ENCODE peak calls at places on chromosome 11, in ten cellular contexts. N is fibroblast of mammary gland; Y is left lung; E is cardiac muscle cell; Q is AG04450; M is heart left ventricle; A is AG10803; C is right cardiac atrium; X is CD8-positive, alpha-beta memory T cell; I is brain microvascular endothelial cell. U is an unnamed sample.

GRCh38 chr11:102367364-102367763 is 20.4 kb downstream of the BIRC2 start:
- DNase-seq in N (peak), M (no peak), I (no peak), E (no peak), A (peak), C (no peak), Q (no peak), X (no peak), Y (no peak), U (no peak)

GRCh38 chr11:17703951-17704350 is 15.4 kb upstream of the MYOD1 start:
- DNase-seq in E (no peak), Y (no peak), C (no peak), N (peak), X (no peak), M (no peak), I (peak), Q (no peak), A (peak), U (no peak)

GRCh38 chr11:134069996-134070845 is 1.3 kb downstream of the JAM3 start:
- DNase-seq in C (no peak), E (peak), M (no peak), N (no peak), I (no peak), Q (no peak), A (no peak), Y (no peak), X (no peak), U (no peak)

GRCh38 chr11:68503281-68503687 is 42.7 kb downstream of the PPP6R3 start:
- DNase-seq in Y (no peak), M (no peak), E (no peak), A (peak), C (no peak), I (peak), N (peak), X (no peak), Q (no peak), U (no peak)

GRCh38 chr11:35629914-35630313 is 11.7 kb downstream of the FJX1 start:
- DNase-seq in E (no peak), Y (peak), Q (peak), C (no peak), M (no peak), A (peak), N (peak), I (peak), X (no peak), U (peak)

GRCh38 chr11:6530848-6531247 is 33.8 kb downstream of the DNHD1 start:
- DNase-seq in M (no peak), X (no peak), Q (no peak), A (no peak), N (no peak), C (no peak), Y (no peak), E (no peak), I (no peak), U (no peak)

GRCh38 chr11:70153133-70153727 is 49.9 kb upstream of the FADD start:
- DNase-seq in C (no peak), Y (no peak), N (no peak), E (no peak), Q (no peak), I (no peak), X (no peak), M (no peak), A (no peak), U (no peak)

GRCh38 chr11:93861808-93862207 is 11.4 kb upstream of the VSTM5 start:
- DNase-seq in M (peak), N (peak), X (no peak), Q (no peak), I (no peak), C (peak), A (peak), E (no peak), Y (no peak), U (no peak)

GRCh38 chr11:1705121-1706052 is 8.4 kb downstream of the KRTAP5-6 start:
- DNase-seq in C (no peak), X (no peak), Y (no peak), Q (no peak), I (no peak), A (no peak), M (no peak), N (no peak), E (no peak), U (no peak)

GRCh38 chr11:34161812-34162506 is 56.5 kb downstream of the NAT10 start:
- DNase-seq in A (no peak), X (no peak), M (no peak), Y (no peak), E (no peak), Q (no peak), I (peak), N (peak), C (no peak), U (no peak)

GRCh38 chr11:30823119-30823518 is 237.0 kb upstream of the MPPED2 start:
- DNase-seq in M (no peak), N (no peak), C (no peak), I (no peak), Y (no peak), X (no peak), Q (no peak), A (no peak), E (no peak), U (no peak)

GRCh38 chr11:128632151-128632791 is 44.9 kb upstream of the ETS1 start:
- DNase-seq in I (peak), Y (no peak), Q (peak), X (no peak), M (peak), C (peak), A (peak), N (peak), E (peak), U (no peak)

GRCh38 chr11:61972796-61973602 is 5.6 kb upstream of the FTH1 start:
- DNase-seq in N (peak), Q (no peak), I (no peak), A (no peak), X (no peak), E (no peak), Y (peak), M (no peak), C (peak), U (no peak)

GRCh38 chr11:119897576-119897975 is 168.6 kb upstream of the NECTIN1 start:
- DNase-seq in M (no peak), I (no peak), N (no peak), A (no peak), Q (no peak), Y (no peak), X (no peak), C (no peak), E (no peak), U (no peak)

GRCh38 chr11:8871283-8871775 is 39.7 kb upstream of the AKIP1 start:
- DNase-seq in A (peak), N (peak), E (peak), X (no peak), Q (peak), Y (peak), C (peak), I (peak), M (peak), U (peak)

GRCh38 chr11:16862733-16863132 is 124.3 kb downstream of the C11orf58 start:
- DNase-seq in C (no peak), E (no peak), M (no peak), I (no peak), Y (no peak), N (peak), X (no peak), A (peak), Q (no peak), U (no peak)

GRCh38 chr11:119728226-119728626 is 774 bp downstream of the NECTIN1 start:
- DNase-seq in Y (no peak), I (no peak), N (no peak), E (peak), C (no peak), Q (no peak), A (no peak), X (no peak), M (no peak), U (no peak)

GRCh38 chr11:20156280-20156875 is 3.9 kb downstream of the DBX1 start:
- DNase-seq in E (no peak), Q (no peak), X (peak), Y (no peak), M (no peak), A (no peak), N (no peak), C (no peak), I (no peak), U (no peak)

GRCh38 chr11:78044706-78045105 is 19.0 kb upstream of the THRSP start:
- DNase-seq in A (no peak), Y (peak), X (no peak), N (no peak), Q (no peak), E (no peak), C (no peak), I (no peak), M (no peak), U (no peak)

GRCh38 chr11:119029340-119030028 is 1.2 kb downstream of the SLC37A4 start:
- DNase-seq in X (no peak), I (no peak), E (no peak), N (no peak), M (peak), A (no peak), Y (peak), Q (no peak), C (no peak), U (no peak)

GRCh38 chr11:33000181-33000580 is 15.5 kb upstream of the DEPDC7 start:
- DNase-seq in N (peak), E (no peak), Q (peak), I (peak), M (no peak), X (no peak), Y (no peak), C (no peak), A (peak), U (peak)

GRCh38 chr11:5118893-5119292 is 19.3 kb downstream of the OR52A5 start:
- DNase-seq in Q (no peak), N (no peak), X (no peak), M (no peak), I (no peak), C (no peak), Y (no peak), A (no peak), E (no peak), U (no peak)

GRCh38 chr11:81644239-81644840 is 1089.3 kb downstream of the FAM181B start:
- DNase-seq in X (no peak), E (peak), C (no peak), A (peak), M (no peak), Q (no peak), Y (no peak), N (peak), I (peak), U (no peak)

GRCh38 chr11:113856966-113857759 is 18.2 kb downstream of the USP28 start:
- DNase-seq in A (no peak), Q (no peak), X (no peak), I (no peak), E (no peak), C (no peak), N (no peak), Y (no peak), M (no peak), U (no peak)

GRCh38 chr11:33941637-33942160 is 49.8 kb upstream of the LMO2 start:
- DNase-seq in M (peak), X (no peak), Y (no peak), E (no peak), N (peak), C (peak), I (peak), Q (no peak), A (peak), U (no peak)

GRCh38 chr11:12695221-12695794 is 21.1 kb downstream of the TEAD1 start:
- DNase-seq in A (no peak), E (no peak), M (no peak), Q (no peak), X (no peak), I (no peak), C (no peak), N (no peak), Y (no peak), U (no peak)

GRCh38 chr11:131544591-131544990 is 174.2 kb downstream of the NTM start:
- DNase-seq in Y (no peak), C (no peak), X (no peak), Q (no peak), N (no peak), I (no peak), M (no peak), E (no peak), A (no peak), U (no peak)

GRCh38 chr11:109960831-109961230 is 132.4 kb upstream of the ZC3H12C start:
- DNase-seq in Y (peak), I (peak), E (no peak), C (peak), Q (peak), A (peak), M (peak), X (no peak), N (peak), U (peak)

GRCh38 chr11:68021167-68021787 is 9.2 kb upstream of the NDUFS8 start:
- DNase-seq in M (no peak), Y (no peak), X (no peak), Q (no peak), E (peak), I (no peak), A (no peak), C (no peak), N (no peak), U (no peak)

GRCh38 chr11:58330861-58331260 is 28.0 kb downstream of the OR5B17 start:
- DNase-seq in A (peak), X (no peak), Y (no peak), Q (peak), M (no peak), E (no peak), I (peak), N (peak), C (no peak), U (no peak)

GRCh38 chr11:2525941-2526807 is 81.4 kb downstream of the KCNQ1 start:
- DNase-seq in Y (peak), C (peak), N (no peak), A (no peak), M (no peak), X (no peak), E (no peak), I (no peak), Q (no peak), U (no peak)

GRCh38 chr11:75946531-75947530 is 131.8 kb downstream of the UVRAG start:
- DNase-seq in I (peak), C (peak), X (no peak), N (peak), A (no peak), E (no peak), Y (no peak), M (peak), Q (no peak), U (peak)

GRCh38 chr11:13141731-13142724 is 132.9 kb downstream of the RASSF10 start:
- DNase-seq in A (no peak), I (no peak), M (no peak), C (peak), X (no peak), Q (no peak), Y (no peak), E (no peak), N (no peak), U (no peak)

DNA sequence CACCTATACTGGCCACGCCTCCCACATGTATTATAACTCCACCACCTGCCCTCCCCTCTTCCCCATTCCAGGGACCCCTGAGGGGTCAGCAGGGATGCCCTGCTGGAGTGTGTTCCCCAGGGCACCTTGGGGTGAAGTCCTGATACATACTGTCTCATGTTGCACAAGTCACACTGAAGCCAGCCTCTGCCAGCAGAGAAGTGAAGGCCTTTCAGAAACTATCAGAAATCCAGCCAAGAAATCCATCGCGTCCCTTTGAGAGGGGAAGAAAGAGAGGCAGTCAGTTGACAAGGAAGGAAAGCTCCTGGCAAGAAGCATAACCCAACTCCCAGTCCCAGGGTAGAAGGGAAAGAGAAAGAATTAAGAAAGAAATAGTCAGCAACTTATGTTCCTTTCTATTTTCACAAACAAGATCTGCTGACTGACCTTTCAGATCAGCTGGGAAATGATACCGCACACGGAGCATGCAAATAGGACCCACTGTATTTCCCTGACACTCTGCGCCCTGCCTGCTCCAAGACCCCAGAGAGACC is 45.2 kb downstream of the SC5D start:
- DNase-seq in I (no peak), Q (no peak), C (no peak), N (no peak), E (no peak), X (no peak), A (no peak), M (no peak), Y (no peak), U (no peak)
- H3K4me3 ChIP-seq in I (no peak), Q (no peak), C (no peak), N (no peak), E (no peak), X (no peak), A (no peak), M (no peak), Y (no peak), U (no peak)

GRCh38 chr11:95242202-95242989 is 11.4 kb upstream of the SESN3 start:
- DNase-seq in M (no peak), Y (no peak), I (no peak), A (no peak), E (no peak), C (no peak), X (no peak), N (no peak), Q (no peak), U (no peak)
- H3K4me3 ChIP-seq in M (no peak), Y (no peak), I (no peak), A (no peak), E (no peak), C (peak), X (no peak), N (no peak), Q (no peak), U (no peak)

GRCh38 chr11:65947603-65948125 is 2.4 kb downstream of the TSGA10IP start:
- DNase-seq in A (no peak), Y (no peak), Q (no peak), N (no peak), I (no peak), M (no peak), E (no peak), X (no peak), C (no peak), U (no peak)
- H3K4me3 ChIP-seq in A (no peak), Y (no peak), Q (no peak), N (no peak), I (no peak), M (no peak), E (no peak), X (no peak), C (no peak), U (no peak)

DNA sequence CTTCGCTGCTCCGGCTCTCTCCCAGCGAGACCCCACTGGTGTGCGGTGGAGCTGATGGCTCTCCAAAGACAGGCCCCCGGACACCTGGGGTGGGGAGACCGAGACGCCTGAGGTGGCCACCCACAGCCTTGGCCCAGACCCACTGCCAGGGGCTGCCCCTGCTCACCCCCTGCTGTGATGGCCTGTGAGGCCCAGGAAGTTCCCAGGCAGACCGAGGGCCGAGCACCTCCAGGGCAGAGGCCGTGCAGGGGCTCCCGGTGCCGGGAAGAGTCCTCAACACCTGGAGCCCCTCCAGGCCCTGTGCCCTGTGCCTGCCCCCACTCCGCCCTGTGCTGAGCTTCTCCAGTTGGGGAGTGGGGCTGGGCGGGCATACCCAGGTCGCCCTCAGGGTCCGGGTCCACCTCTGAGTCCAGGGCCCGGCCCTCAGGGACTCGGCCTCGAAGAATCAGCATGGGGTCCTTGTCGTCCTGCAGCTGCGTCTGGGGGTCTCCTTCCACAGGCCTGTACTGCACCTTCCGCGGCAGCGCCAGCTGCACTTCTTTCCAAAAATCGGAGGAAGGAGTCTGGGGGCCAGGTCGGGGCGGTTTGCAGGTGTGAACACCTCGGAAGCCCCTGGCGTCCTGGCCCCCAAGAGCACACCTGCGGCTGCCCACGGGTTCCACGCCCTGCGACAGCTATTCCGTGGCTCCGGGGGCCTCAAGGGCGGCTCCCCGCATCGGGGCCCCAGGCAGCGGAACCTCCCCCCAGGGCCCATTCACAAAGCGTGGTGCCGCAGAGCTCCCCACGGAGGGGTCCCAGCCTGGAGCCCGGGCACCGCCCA is 8.6 kb downstream of the SIGIRR start:
- DNase-seq in N (no peak), E (no peak), X (no peak), M (peak), Q (no peak), C (peak), A (no peak), Y (peak), I (no peak), U (no peak)
- H3K4me3 ChIP-seq in N (peak), E (peak), X (peak), M (peak), Q (peak), C (peak), A (peak), Y (peak), I (peak), U (peak)

GRCh38 chr11:65135633-65136145 is 1.4 kb upstream of the SYVN1 start:
- DNase-seq in E (no peak), Y (peak), Q (no peak), M (no peak), A (no peak), C (no peak), I (no peak), X (no peak), N (no peak), U (no peak)
- H3K4me3 ChIP-seq in E (peak), Y (peak), Q (peak), M (peak), A (peak), C (peak), I (peak), X (peak), N (peak), U (peak)

DNA sequence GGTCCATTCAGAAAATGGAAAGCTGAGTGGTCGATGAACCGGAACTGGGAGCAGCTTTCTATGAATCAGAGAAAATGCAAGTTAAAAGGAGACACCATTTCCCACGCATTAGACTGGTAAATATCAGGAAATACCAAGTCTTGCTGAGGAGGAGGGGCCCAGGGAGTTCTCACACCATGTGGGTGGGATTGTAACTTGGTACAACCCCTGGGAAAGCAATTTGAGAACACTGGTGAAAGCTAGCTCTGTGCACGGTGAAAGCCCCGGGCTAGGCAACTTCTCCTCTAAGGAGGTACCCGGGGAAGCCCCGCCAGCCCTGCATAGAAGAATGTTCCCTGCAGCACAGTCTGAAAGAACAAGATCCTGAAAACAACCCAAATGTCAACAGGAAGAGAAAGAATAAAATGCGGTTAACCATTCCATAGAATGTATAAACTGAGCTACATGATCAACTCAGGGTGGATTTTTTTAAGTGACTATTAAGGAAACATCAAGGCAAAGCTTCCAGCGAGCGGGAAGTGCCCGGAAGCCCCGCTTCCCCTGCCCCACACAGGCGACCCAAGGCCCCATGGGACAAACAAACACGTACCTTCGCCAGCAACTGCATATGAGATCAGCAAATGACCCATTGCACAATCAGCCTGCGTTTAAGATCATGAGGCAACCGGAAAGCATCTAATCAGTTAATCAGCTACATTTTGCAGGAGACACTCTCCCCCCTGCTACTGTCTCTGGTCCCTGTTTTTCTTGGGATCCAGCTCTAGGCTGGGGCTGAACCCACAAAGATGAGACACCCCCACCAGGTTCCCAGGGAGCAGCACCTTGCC is 11.3 kb downstream of the SHANK2 start:
- DNase-seq in C (no peak), M (no peak), A (peak), Y (no peak), Q (peak), I (peak), X (no peak), E (no peak), N (peak), U (peak)
- H3K4me3 ChIP-seq in C (no peak), M (no peak), A (no peak), Y (no peak), Q (peak), I (peak), X (no peak), E (no peak), N (no peak), U (no peak)

U was measured in skeletal muscle cell.